ENCODE peak calls at places on chromosomes 7 and 10, in seven cellular contexts. R is NCI-H1694, W is NCI-H1930, G is HTR-8/SVneo, M is astrocyte, Y is mesothelial cell of epicardium, C is thoracic aorta. E is an unnamed sample.

GRCh38 chr10:58448121-58448935 is 63.1 kb downstream of the TFAM start:
- DNase-seq in R (no peak), W (no peak), G (no peak), M (no peak), Y (no peak), C (no peak), E (no peak)

GRCh38 chr10:17286562-17287089 is 58.6 kb downstream of the VIM start:
- DNase-seq in R (no peak), W (no peak), G (no peak), M (no peak), Y (no peak), C (no peak), E (no peak)

GRCh38 chr7:156386097-156386496 is 254.5 kb upstream of the RNF32 start:
- DNase-seq in R (no peak), W (no peak), G (no peak), M (no peak), Y (no peak), C (no peak), E (no peak)

GRCh38 chr7:50952544-50952943 is 169.8 kb upstream of the GRB10 start:
- DNase-seq in R (no peak), W (no peak), G (no peak), M (no peak), Y (no peak), C (no peak), E (no peak)

GRCh38 chr7:94630855-94631254 is 25.1 kb downstream of the SGCE start:
- DNase-seq in R (no peak), W (no peak), G (no peak), M (no peak), Y (no peak), C (no peak), E (no peak)

GRCh38 chr7:36607741-36608140 is 116.6 kb downstream of the AOAH start:
- DNase-seq in R (no peak), W (no peak), G (no peak), M (no peak), Y (no peak), C (no peak), E (no peak)

GRCh38 chr10:119867317-119867716 is 5.3 kb downstream of the MCMBP start:
- DNase-seq in R (no peak), W (no peak), G (no peak), M (no peak), Y (no peak), C (no peak), E (no peak)

GRCh38 chr7:44727346-44728262 is 21.0 kb upstream of the ZMIZ2 start:
- DNase-seq in R (no peak), W (no peak), G (no peak), M (peak), Y (no peak), C (no peak), E (no peak)

GRCh38 chr7:134514663-134515062 is 12.7 kb upstream of the AKR1B10 start:
- DNase-seq in R (peak), W (peak), G (peak), M (peak), Y (no peak), C (no peak), E (no peak)

GRCh38 chr7:84047085-84047484 is 147.5 kb downstream of the SEMA3A start:
- DNase-seq in R (no peak), W (no peak), G (no peak), M (no peak), Y (no peak), C (no peak), E (no peak)

GRCh38 chr7:130365511-130366441 is 14.5 kb upstream of the CPA1 start:
- DNase-seq in R (peak), W (peak), G (peak), M (peak), Y (no peak), C (no peak), E (peak)

GRCh38 chr7:69994907-69995542 is 396.8 kb downstream of the AUTS2 start:
- DNase-seq in R (no peak), W (peak), G (no peak), M (no peak), Y (no peak), C (no peak), E (no peak)

GRCh38 chr10:58642283-58642682 is 129.6 kb downstream of the BICC1 start:
- DNase-seq in R (no peak), W (no peak), G (no peak), M (peak), Y (no peak), C (no peak), E (no peak)

GRCh38 chr10:98446121-98446655 is 547 bp downstream of the HPS1 start:
- DNase-seq in R (no peak), W (no peak), G (no peak), M (peak), Y (no peak), C (no peak), E (no peak)

GRCh38 chr10:97911217-97911616 is 61.6 kb downstream of the GOLGA7B start:
- DNase-seq in R (no peak), W (no peak), G (no peak), M (no peak), Y (no peak), C (no peak), E (no peak)

GRCh38 chr10:99369551-99369950 is 40.4 kb downstream of the CNNM1 start:
- DNase-seq in R (no peak), W (no peak), G (no peak), M (peak), Y (no peak), C (no peak), E (no peak)

GRCh38 chr10:74612195-74612594 is 214.2 kb upstream of the KAT6B start:
- DNase-seq in R (no peak), W (no peak), G (no peak), M (peak), Y (no peak), C (no peak), E (no peak)

GRCh38 chr7:24701232-24701898 is 55.9 kb downstream of the GSDME start:
- DNase-seq in R (no peak), W (no peak), G (peak), M (peak), Y (no peak), C (no peak), E (no peak)

GRCh38 chr10:21751341-21752310 is 217.6 kb downstream of the MLLT10 start:
- DNase-seq in R (no peak), W (no peak), G (no peak), M (no peak), Y (no peak), C (no peak), E (no peak)

GRCh38 chr7:155951554-155952158 is 139.4 kb upstream of the SHH start:
- DNase-seq in R (no peak), W (no peak), G (peak), M (peak), Y (no peak), C (no peak), E (peak)

GRCh38 chr7:99011706-99012404 is 132.1 kb downstream of the SMURF1 start:
- DNase-seq in R (no peak), W (no peak), G (no peak), M (no peak), Y (no peak), C (no peak), E (no peak)

GRCh38 chr7:55071411-55072188 is 52.8 kb downstream of the EGFR start:
- DNase-seq in R (no peak), W (no peak), G (no peak), M (peak), Y (no peak), C (no peak), E (no peak)

GRCh38 chr10:3763852-3764625 is 21.0 kb downstream of the KLF6 start:
- DNase-seq in R (no peak), W (no peak), G (no peak), M (peak), Y (no peak), C (no peak), E (no peak)

GRCh38 chr10:27192284-27192683 is 37.1 kb downstream of the MASTL start:
- DNase-seq in R (no peak), W (no peak), G (peak), M (peak), Y (no peak), C (peak), E (no peak)

GRCh38 chr10:38212460-38212859 is 118.3 kb downstream of the ZNF37A start:
- DNase-seq in R (no peak), W (no peak), G (no peak), M (no peak), Y (no peak), C (no peak), E (no peak)

GRCh38 chr7:5363729-5364128 is 59.9 kb downstream of the TNRC18 start:
- DNase-seq in R (no peak), W (no peak), G (no peak), M (no peak), Y (no peak), C (no peak), E (no peak)

GRCh38 chr7:44391171-44391570 is 65.8 kb upstream of the CAMK2B start:
- DNase-seq in R (no peak), W (no peak), G (no peak), M (no peak), Y (no peak), C (no peak), E (no peak)

GRCh38 chr7:93054975-93055374 is 62.8 kb downstream of the SAMD9 start:
- DNase-seq in R (no peak), W (no peak), G (no peak), M (no peak), Y (no peak), C (no peak), E (no peak)

E was measured in breast epithelium.